ENCODE peak calls at places on chromosome 3, in eight cellular contexts. P is neuronal stem cell; N is CD8-positive, alpha-beta memory T cell; A is MG63; I is left lung; Q is aorta; C is lower lobe of right lung; R is right cardiac atrium. B is an unnamed sample.
A peak's percentile ranks its signal among the peaks of the same experiment; 100 is the strongest.

GRCh38 chr3:171183042-171183441 is 156.5 kb upstream of the SLC2A2 start:
- DNase-seq in Q (no peak), C (no peak), N (no peak), I (no peak), A (no peak), P (no peak), R (no peak), B (no peak)

GRCh38 chr3:190624282-190624681 is 110.4 kb downstream of the IL1RAP start:
- DNase-seq in N (no peak), C (no peak), A (no peak), Q (no peak), I (no peak), R (no peak), P (no peak), B (no peak)

GRCh38 chr3:154181127-154181691 is 60.0 kb downstream of the ARHGEF26 start:
- DNase-seq in P (no peak), N (no peak), C (no peak), I (no peak), Q (no peak), R (no peak), A (no peak), B (no peak)

GRCh38 chr3:7285502-7285901 is 424.6 kb downstream of the GRM7 start:
- DNase-seq in Q (no peak), I (no peak), N (no peak), A (no peak), P (no peak), R (no peak), C (no peak), B (no peak)

GRCh38 chr3:55692958-55693558 is 206.0 kb upstream of the WNT5A start:
- DNase-seq in I (no peak), C (no peak), A (peak; percentile 11), R (no peak), Q (no peak), P (no peak), N (no peak), B (no peak)

GRCh38 chr3:65151660-65152059 is 463.9 kb upstream of the ADAMTS9 start:
- DNase-seq in Q (no peak), C (no peak), N (no peak), A (no peak), I (no peak), P (no peak), R (no peak), B (no peak)

GRCh38 chr3:23611737-23612295 is 193.9 kb upstream of the UBE2E1 start:
- DNase-seq in C (peak; percentile 60), Q (peak; percentile 85), A (peak; percentile 91), P (no peak), I (peak; percentile 58), R (peak; percentile 85), N (no peak), B (peak; percentile 76)

GRCh38 chr3:125186261-125186770 is 26.2 kb downstream of the SLC12A8 start:
- DNase-seq in C (no peak), A (no peak), R (no peak), N (no peak), P (no peak), Q (no peak), I (no peak), B (no peak)

GRCh38 chr3:84547971-84548970 is 410.5 kb upstream of the CADM2 start:
- DNase-seq in I (no peak), R (peak; percentile 21), A (peak; percentile 32), N (no peak), P (peak; percentile 31), Q (no peak), C (no peak), B (no peak)

GRCh38 chr3:474828-475227 is 278.3 kb downstream of the CHL1 start:
- DNase-seq in I (no peak), Q (no peak), C (no peak), A (no peak), N (no peak), R (no peak), P (no peak), B (no peak)

GRCh38 chr3:468172-468571 is 271.6 kb downstream of the CHL1 start:
- DNase-seq in N (no peak), R (no peak), C (no peak), A (no peak), P (no peak), I (no peak), Q (no peak), B (no peak)

DNA sequence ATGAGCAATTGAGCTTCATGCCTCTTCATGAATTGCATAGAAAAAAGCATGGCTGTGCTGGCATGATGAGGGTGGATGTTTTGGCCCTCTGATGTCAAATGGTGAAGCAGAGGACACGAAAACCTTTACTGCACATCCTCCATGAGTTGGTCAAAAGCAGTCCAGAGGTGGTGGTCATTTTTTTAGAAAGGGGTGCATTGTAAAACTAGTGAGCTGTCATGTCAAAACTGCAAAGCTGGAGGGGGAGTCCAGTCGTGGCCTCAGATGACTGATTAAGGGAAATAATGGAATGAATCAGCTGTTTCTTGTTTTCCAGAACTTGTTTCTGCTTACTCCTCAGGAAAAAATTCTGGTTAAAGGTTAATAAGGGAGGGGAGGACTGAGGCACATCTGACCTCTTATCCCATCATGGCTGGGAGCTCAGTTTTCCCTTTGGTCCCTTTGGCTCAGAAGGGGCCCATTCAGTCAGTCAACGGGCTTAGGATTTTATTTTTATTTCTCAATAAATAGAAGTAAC is 276.8 kb downstream of the CHL1 start:
- DNase-seq in R (no peak), P (no peak), N (no peak), Q (no peak), I (no peak), C (no peak), A (no peak), B (no peak)
- H3K9me3 ChIP-seq in R (no peaks in the 10 kb centered on the region), P (no peaks in the 10 kb centered on the region), N (no peaks in the 10 kb centered on the region), Q (no peaks in the 10 kb centered on the region), I (no peaks in the 10 kb centered on the region), C (no peaks in the 10 kb centered on the region), A (no peaks in the 10 kb centered on the region), B (peaks cover 15% of the 10 kb centered on the region)

GRCh38 chr3:38638354-38638753 is 11.1 kb downstream of the SCN5A start:
- DNase-seq in C (no peak), A (no peak), R (no peak), Q (no peak), N (no peak), P (no peak), I (no peak), B (no peak)
- H3K27me3 ChIP-seq in C (peaks cover 11% of the 10 kb centered on the region), A (no peaks in the 10 kb centered on the region), R (no peaks in the 10 kb centered on the region), Q (no peaks in the 10 kb centered on the region), N (no peaks in the 10 kb centered on the region), P (no peaks in the 10 kb centered on the region), I (peaks cover 55% of the 10 kb centered on the region), B (no peaks in the 10 kb centered on the region)

GRCh38 chr3:106844638-106845037 is 532.6 kb upstream of the CCDC54 start:
- DNase-seq in Q (no peak), P (no peak), I (no peak), N (no peak), R (no peak), C (no peak), A (no peak), B (no peak)
- H3K9me3 ChIP-seq in Q (no peaks in the 10 kb centered on the region), P (no peaks in the 10 kb centered on the region), I (no peaks in the 10 kb centered on the region), N (no peaks in the 10 kb centered on the region), R (no peaks in the 10 kb centered on the region), C (no peaks in the 10 kb centered on the region), A (no peaks in the 10 kb centered on the region), B (no peaks in the 10 kb centered on the region)

GRCh38 chr3:27726240-27726639 is 4.1 kb upstream of the EOMES start:
- DNase-seq in N (no peak), P (no peak), I (no peak), A (no peak), C (no peak), R (no peak), Q (no peak), B (no peak)

GRCh38 chr3:27728195-27729087 is 6.3 kb upstream of the EOMES start:
- DNase-seq in N (no peak), I (no peak), Q (no peak), A (no peak), C (no peak), P (no peak), R (no peak), B (no peak)

GRCh38 chr3:27729748-27730611 is 7.9 kb upstream of the EOMES start:
- DNase-seq in Q (no peak), N (no peak), A (peak; percentile 25), I (no peak), R (peak; percentile 45), C (no peak), P (no peak), B (no peak)

GRCh38 chr3:27730774-27731659 is 8.9 kb upstream of the EOMES start:
- DNase-seq in P (no peak), N (no peak), I (no peak), R (no peak), A (no peak), C (no peak), Q (no peak), B (no peak)

DNA sequence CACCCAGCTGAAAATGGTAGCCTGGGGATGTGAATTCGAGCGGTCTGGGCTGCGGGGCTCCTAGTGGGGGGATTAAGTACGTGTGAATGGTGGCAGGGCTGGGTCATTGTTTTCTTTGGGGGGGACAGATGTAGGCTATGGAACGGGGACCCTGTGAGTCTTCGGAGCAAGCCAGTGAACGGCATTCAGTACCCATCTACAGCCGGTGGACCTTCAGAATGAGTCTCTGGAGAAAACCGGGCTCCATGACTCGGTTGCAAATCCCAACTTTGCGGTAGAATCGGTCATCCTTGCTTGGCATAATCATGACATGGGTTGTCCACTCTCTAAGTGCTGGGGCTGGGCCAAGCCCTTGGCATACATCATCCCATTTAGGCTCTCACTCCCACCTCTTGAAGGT is 7.2 kb upstream of the EOMES start:
- DNase-seq in N (no peak), C (no peak), R (no peak), Q (no peak), I (no peak), A (no peak), P (no peak), B (no peak)
- H3K27me3 ChIP-seq in N (peaks cover 48% of the 10 kb centered on the region), C (peaks cover 78% of the 10 kb centered on the region), R (no peaks in the 10 kb centered on the region), Q (no peaks in the 10 kb centered on the region), I (peaks cover 90% of the 10 kb centered on the region), A (no peaks in the 10 kb centered on the region), P (peaks cover 27% of the 10 kb centered on the region), B (peaks cover 74% of the 10 kb centered on the region)

DNA sequence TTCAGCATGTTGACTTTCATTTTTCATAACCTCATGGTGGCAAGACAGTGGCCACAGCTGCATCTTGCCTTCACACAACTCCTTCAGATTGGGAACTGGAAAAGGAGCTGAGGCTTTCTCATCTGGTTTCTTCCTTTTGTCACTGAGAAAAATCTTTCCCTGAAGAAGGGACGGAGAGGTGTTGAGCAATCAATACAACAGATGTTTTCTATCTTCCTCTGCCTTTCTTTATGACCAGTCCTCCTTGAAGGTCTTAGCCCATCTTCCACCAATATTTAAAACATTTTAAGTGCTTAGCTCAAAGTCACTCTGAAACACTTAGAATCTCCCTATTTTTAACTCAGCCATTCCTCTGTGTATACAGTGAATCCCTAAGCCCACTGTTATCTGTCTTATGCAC is 11.9 kb downstream of the ZNF660 start:
- DNase-seq in Q (no peak), A (no peak), R (no peak), N (no peak), C (no peak), P (no peak), I (no peak), B (no peak)
- H3K9me3 ChIP-seq in Q (peaks cover 14% of the 10 kb centered on the region), A (no peaks in the 10 kb centered on the region), R (peaks cover 3% of the 10 kb centered on the region), N (peaks cover 12% of the 10 kb centered on the region), C (peaks cover 47% of the 10 kb centered on the region), P (peaks cover 92% of the 10 kb centered on the region), I (no peaks in the 10 kb centered on the region), B (peaks cover 32% of the 10 kb centered on the region)